ENCODE peak calls at places on chromosomes 13 and 19, in four cellular contexts. Y, E, R and U are unnamed samples.

GRCh38 chr13:114166381-114167131 is 12.5 kb upstream of the CFAP97D2 start:
- DNase-seq in E (no peak), Y (no peak), R (peak; percentile 58), U (no peak)

GRCh38 chr19:33174186-33174585 is 19.9 kb upstream of the LRP3 start:
- DNase-seq in E (no peak), Y (no peak), R (no peak), U (no peak)

GRCh38 chr19:48190288-48191284 is 20.1 kb downstream of the ZSWIM9 start:
- DNase-seq in R (peak; percentile 37), E (peak; percentile 61), Y (peak; percentile 50), U (peak; percentile 55)

GRCh38 chr19:45473366-45474190 is 5.8 kb downstream of the FOSB start:
- DNase-seq in Y (no peak), E (no peak), R (no peak), U (no peak)

GRCh38 chr13:39049274-39049673 is 11.0 kb downstream of the NHLRC3 start:
- DNase-seq in E (no peak), Y (no peak), R (no peak), U (no peak)

GRCh38 chr19:15511671-15512424 is 3.5 kb downstream of the CYP4F22 start:
- DNase-seq in Y (no peak), E (peak; percentile 68), R (no peak), U (no peak)

GRCh38 chr13:107025991-107026390 is 458.1 kb upstream of the ARGLU1 start:
- DNase-seq in E (no peak), Y (no peak), R (peak; percentile 54), U (no peak)

GRCh38 chr19:14435320-14436050 is 2.4 kb downstream of the PKN1 start:
- DNase-seq in Y (no peak), R (no peak), E (no peak), U (no peak)

GRCh38 chr13:110680852-110681251 is 25.1 kb downstream of the CARS2 start:
- DNase-seq in Y (peak; percentile 10), E (no peak), R (no peak), U (peak; percentile 36)

GRCh38 chr19:15091918-15092753 is 10.1 kb downstream of the OR1I1 start:
- DNase-seq in Y (peak; percentile 66), R (no peak), E (no peak), U (peak; percentile 17)

GRCh38 chr13:80171096-80171495 is 169.8 kb downstream of the SPRY2 start:
- DNase-seq in Y (no peak), R (no peak), E (no peak), U (no peak)

GRCh38 chr19:12111176-12111575 is 29.0 kb downstream of the ZNF20 start:
- DNase-seq in R (no peak), Y (no peak), E (no peak), U (no peak)

GRCh38 chr13:18954254-18954653 is 227.4 kb downstream of the TUBA3C start:
- DNase-seq in R (no peak), E (no peak), Y (no peak), U (no peak)

GRCh38 chr19:33348301-33349010 is 25.1 kb upstream of the CEBPG start:
- DNase-seq in R (no peak), Y (no peak), E (no peak), U (no peak)

GRCh38 chr19:16825312-16826168 is 3.7 kb upstream of the SIN3B start:
- DNase-seq in E (peak; percentile 53), Y (no peak), R (peak; percentile 46), U (no peak)
- TF ChIP-seq POLR2AphosphoS5 in E (no peak), Y (no peak), R (peak; percentile 11), U (no peak)

GRCh38 chr13:74017301-74018092 is 116.7 kb downstream of the KLF12 start:
- DNase-seq in E (no peak), Y (no peak), R (no peak), U (no peak)
- TF ChIP-seq POLR2AphosphoS5 in E (no peak), Y (no peak), R (no peak), U (no peak)

GRCh38 chr13:40943073-40943472 is 76.0 kb downstream of the ELF1 start:
- DNase-seq in R (no peak), Y (no peak), E (no peak), U (no peak)

GRCh38 chr13:40941581-40941980 is 77.5 kb downstream of the ELF1 start:
- DNase-seq in E (no peak), Y (no peak), R (no peak), U (no peak)

GRCh38 chr13:40946485-40946884 is 72.6 kb downstream of the ELF1 start:
- DNase-seq in Y (no peak), E (no peak), R (no peak), U (no peak)

DNA sequence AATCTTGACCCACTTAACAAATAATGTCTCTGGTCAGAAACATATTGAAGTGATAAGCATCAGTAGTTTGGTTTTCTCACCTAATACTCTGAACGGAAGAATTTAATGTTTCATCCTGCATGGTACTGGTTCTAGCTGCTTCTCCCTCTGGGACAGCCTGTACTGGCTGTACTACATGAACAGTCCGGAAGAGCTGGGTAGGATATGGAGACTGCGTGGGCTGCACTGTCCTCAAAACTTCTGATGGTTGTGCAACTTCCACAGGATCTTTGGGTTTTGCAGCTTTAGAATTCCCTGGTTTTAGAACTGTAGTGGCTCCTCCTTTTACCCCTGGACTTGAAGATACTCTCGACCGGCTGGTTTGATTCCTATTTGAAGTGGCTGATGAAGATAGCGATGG is 78.3 kb downstream of the ELF1 start:
- DNase-seq in Y (no peak), R (no peak), E (no peak), U (no peak)
- TF ChIP-seq POLR2AphosphoS5 in Y (no peak), R (no peak), E (no peak), U (no peak)

GRCh38 chr19:17942582-17943283 is 9.9 kb downstream of the CCDC124 start:
- DNase-seq in Y (no peak), R (no peak), E (no peak), U (no peak)
- TF ChIP-seq POLR2AphosphoS5 in Y (no peak), R (no peak), E (no peak), U (no peak)